ENCODE peak calls at places on chromosomes 13 and 19, in eight cellular contexts. T is stimulated activated CD4-positive, alpha-beta T cell treated with anti-CD3 and anti-CD28 coated beads, TNF-alpha, amount 100 ng/mL, for 4 hours; J is adipocyte; P is activated CD8-positive, alpha-beta memory T cell treated with anti-CD3 and anti-CD28 coated beads, Interleukin-2, amount 10 ng/mL, durations not matched to agents 7 days and 5 days; D is astrocyte of the cerebellum; B is AG09319; U is omental fat pad; Y is activated naive CD4-positive, alpha-beta T cell treated with anti-CD3 and anti-CD28 coated beads, Interleukin-2, amount 50 U/mL, for 72 hours. Q is an unnamed sample.

GRCh38 chr13:109204657-109205056 is 575.2 kb downstream of the MYO16 start:
- DNase-seq in J (no peak), P (no peak), Y (no peak), U (no peak), B (no peak), T (no peak), D (no peak), Q (no peak)

GRCh38 chr19:28428644-28429348 is 784.2 kb downstream of the UQCRFS1 start:
- DNase-seq in U (no peak), P (no peak), Y (no peak), T (no peak), J (no peak), D (no peak), B (no peak), Q (no peak)

GRCh38 chr19:13849991-13850909 is 26.7 kb upstream of the NANOS3 start:
- DNase-seq in Y (peak), J (peak), D (no peak), T (peak), P (peak), B (no peak), U (no peak), Q (peak)

GRCh38 chr19:45484273-45484945 is 12.4 kb downstream of the RTN2 start:
- DNase-seq in J (no peak), B (no peak), P (no peak), T (no peak), U (no peak), D (no peak), Y (no peak), Q (no peak)

GRCh38 chr19:48400018-48400742 is 6.7 kb downstream of the GRIN2D start:
- DNase-seq in U (no peak), Y (no peak), T (no peak), B (no peak), J (no peak), P (peak), D (no peak), Q (no peak)

GRCh38 chr13:26488236-26489028 is 69.1 kb upstream of the WASF3 start:
- DNase-seq in J (no peak), B (no peak), D (no peak), U (no peak), T (no peak), Y (no peak), P (no peak), Q (no peak)

GRCh38 chr19:43983912-43984686 is at the start of gene ZNF155:
- DNase-seq in B (peak), U (peak), J (peak), P (peak), Y (peak), D (peak), T (peak), Q (peak)

GRCh38 chr13:113646921-113647340 is 11.1 kb downstream of the ATP4B start:
- DNase-seq in U (no peak), B (no peak), Y (peak), D (no peak), J (no peak), P (no peak), T (no peak), Q (no peak)

GRCh38 chr19:33703821-33704220 is 82.1 kb downstream of the CHST8 start:
- DNase-seq in P (no peak), U (no peak), J (no peak), T (no peak), D (no peak), B (no peak), Y (no peak), Q (no peak)

GRCh38 chr13:55403887-55404487 is 1736.7 kb upstream of the PRR20A start:
- DNase-seq in B (no peak), P (no peak), D (no peak), T (no peak), U (no peak), Y (no peak), J (no peak), Q (no peak)

GRCh38 chr19:47019431-47020041 is at the start of gene NPAS1:
- DNase-seq in Y (no peak), J (peak), P (no peak), B (no peak), D (no peak), T (no peak), U (no peak), Q (no peak)

GRCh38 chr19:8569066-8569761 is 8.0 kb downstream of the MYO1F start:
- DNase-seq in J (peak), D (peak), P (peak), B (peak), T (no peak), U (no peak), Y (no peak), Q (peak)

GRCh38 chr13:37009692-37010091 is 9.1 kb downstream of the EXOSC8 start:
- DNase-seq in Y (no peak), B (no peak), P (no peak), D (no peak), T (no peak), U (no peak), J (no peak), Q (no peak)

GRCh38 chr19:51107406-51108065 is 673 bp downstream of the CTU1 start:
- DNase-seq in P (no peak), Y (no peak), T (no peak), D (no peak), B (no peak), J (no peak), U (peak), Q (no peak)

GRCh38 chr19:55212447-55212846 is 3.1 kb upstream of the PTPRH start:
- DNase-seq in D (no peak), T (no peak), J (no peak), Y (no peak), U (no peak), B (no peak), P (peak), Q (no peak)

GRCh38 chr13:56659041-56659471 is 481.7 kb upstream of the PRR20A start:
- DNase-seq in P (no peak), J (no peak), T (no peak), D (no peak), U (no peak), B (no peak), Y (no peak), Q (no peak)

GRCh38 chr13:109700176-109700575 is 86.2 kb downstream of the IRS2 start:
- DNase-seq in B (peak), Y (no peak), J (peak), T (no peak), D (peak), U (no peak), P (no peak), Q (no peak)

GRCh38 chr19:5564930-5565329 is 2.8 kb downstream of the TINCR start:
- DNase-seq in B (no peak), P (no peak), J (no peak), U (no peak), T (no peak), Y (no peak), D (no peak), Q (no peak)

GRCh38 chr13:74144269-74144668 is 10.1 kb upstream of the KLF12 start:
- DNase-seq in U (no peak), P (no peak), J (no peak), T (no peak), Y (no peak), B (no peak), D (no peak), Q (no peak)

GRCh38 chr13:112605531-112605990 is 17.6 kb upstream of the TUBGCP3 start:
- DNase-seq in B (no peak), P (no peak), Y (no peak), T (no peak), U (no peak), D (no peak), J (no peak), Q (no peak)

Q was measured in activated T-helper 9 cell treated with anti-CD3 and anti-CD28 coated beads, Interleukin-2, amount 50 U/mL, for 16 hours.